ENCODE peak calls at places on chromosomes 4 and X, in five cellular contexts. J, Q, V, S and L are unnamed samples.

GRCh38 chr4:168221298-168221697 is 97.3 kb downstream of the DDX60 start:
- DNase-seq in Q (no peak), V (peak; percentile 17), J (no peak), S (no peak), L (no peak)

GRCh38 chrX:104921606-104922205 is 298.8 kb downstream of the TEX13A start:
- DNase-seq in J (no peak), Q (no peak), V (no peak), S (no peak), L (no peak)

GRCh38 chrX:55135171-55135570 is 46.4 kb downstream of the PAGE2 start:
- DNase-seq in S (peak; percentile 48), Q (no peak), J (no peak), V (peak; percentile 37), L (peak; percentile 43)

GRCh38 chr4:156312261-156312847 is 358.7 kb upstream of the CTSO start:
- DNase-seq in J (no peak), Q (no peak), V (no peak), S (no peak), L (no peak)

GRCh38 chr4:37682701-37683401 is 3.3 kb downstream of the RELL1 start:
- DNase-seq in S (no peak), J (no peak), V (no peak), Q (no peak), L (no peak)

GRCh38 chr4:2255501-2256155 is 6.3 kb downstream of the MXD4 start:
- DNase-seq in S (peak; percentile 28), J (no peak), Q (peak; percentile 76), V (peak; percentile 63), L (peak; percentile 10)

GRCh38 chr4:174835536-174835935 is 6.5 kb upstream of the GLRA3 start:
- DNase-seq in J (no peak), V (no peak), S (no peak), Q (no peak), L (no peak)

GRCh38 chrX:17496407-17496806 is 121.4 kb downstream of the NHS start:
- DNase-seq in J (no peak), Q (no peak), S (peak; percentile 54), V (peak; percentile 34), L (no peak)

GRCh38 chrX:13419276-13419675 is 99.4 kb upstream of the ATXN3L start:
- DNase-seq in J (no peak), S (no peak), V (no peak), Q (no peak), L (no peak)

GRCh38 chr4:93731448-93731847 is 97.1 kb upstream of the ATOH1 start:
- DNase-seq in J (no peak), Q (no peak), S (no peak), V (no peak), L (no peak)

GRCh38 chrX:96474357-96475125 is 210.1 kb upstream of the DIAPH2 start:
- DNase-seq in Q (no peak), J (no peak), V (peak; percentile 9), S (no peak), L (no peak)

GRCh38 chr4:89283226-89283974 is 24.2 kb downstream of the GPRIN3 start:
- DNase-seq in Q (no peak), V (peak; percentile 15), J (no peak), S (no peak), L (peak; percentile 59)

GRCh38 chrX:149510386-149510785 is 5.3 kb upstream of the IDS start:
- DNase-seq in J (no peak), V (no peak), Q (no peak), S (no peak), L (no peak)

GRCh38 chr4:179709961-179710624 is 2267.9 kb upstream of the AGA start:
- DNase-seq in V (no peak), Q (no peak), J (peak; percentile 17), S (no peak), L (no peak)

GRCh38 chr4:3202836-3203820 is 45.8 kb upstream of the MSANTD1 start:
- DNase-seq in S (no peak), Q (peak; percentile 20), J (no peak), V (peak; percentile 32), L (no peak)

GRCh38 chrX:66408507-66408906 is 230.4 kb downstream of the EDA2R start:
- DNase-seq in Q (no peak), S (no peak), V (no peak), J (no peak), L (no peak)

GRCh38 chr4:83639849-83640493 is 104.1 kb downstream of the GPAT3 start:
- DNase-seq in Q (no peak), V (peak; percentile 78), S (peak; percentile 56), J (no peak), L (peak; percentile 53)

GRCh38 chrX:152821145-152821765 is 9.3 kb downstream of the CETN2 start:
- DNase-seq in Q (no peak), J (peak; percentile 9), S (peak; percentile 52), V (peak; percentile 37), L (peak; percentile 46)

GRCh38 chr4:64584125-64584524 is 174.9 kb upstream of the TECRL start:
- DNase-seq in J (no peak), S (no peak), Q (no peak), V (no peak), L (no peak)

GRCh38 chr4:88661724-88662123 is 35.9 kb downstream of the NAP1L5 start:
- DNase-seq in S (no peak), V (no peak), J (no peak), Q (no peak), L (no peak)

GRCh38 chrX:117744958-117745357 is 371.7 kb downstream of the KLHL13 start:
- DNase-seq in V (no peak), S (no peak), Q (no peak), J (no peak), L (no peak)

GRCh38 chr4:174369968-174370367 is 86.3 kb downstream of the CEP44 start:
- DNase-seq in V (no peak), Q (no peak), J (no peak), S (no peak), L (no peak)

GRCh38 chr4:145937990-145938611 is 522 bp downstream of the ZNF827 start:
- DNase-seq in S (no peak), V (peak; percentile 13), Q (no peak), J (no peak), L (peak; percentile 28)

GRCh38 chrX:82816572-82816971 is 691.5 kb upstream of the POU3F4 start:
- DNase-seq in V (no peak), S (no peak), J (no peak), Q (no peak), L (no peak)

GRCh38 chr4:94871644-94872305 is 114.0 kb downstream of the BMPR1B start:
- DNase-seq in S (no peak), J (no peak), V (no peak), Q (no peak), L (no peak)

GRCh38 chrX:17803449-17803848 is 57.6 kb downstream of the RAI2 start:
- DNase-seq in S (no peak), J (no peak), Q (no peak), V (no peak), L (no peak)

GRCh38 chr4:86856896-86857295 is 7.7 kb upstream of the SLC10A6 start:
- DNase-seq in V (no peak), S (no peak), Q (no peak), J (no peak), L (no peak)

GRCh38 chrX:68196939-68197791 is 236.1 kb downstream of the OPHN1 start:
- DNase-seq in J (no peak), Q (no peak), V (peak; percentile 35), S (no peak), L (peak; percentile 15)

GRCh38 chr4:57023104-57023503 is 44.4 kb downstream of the POLR2B start:
- DNase-seq in V (no peak), Q (no peak), J (no peak), S (no peak), L (no peak)

GRCh38 chr4:187999406-187999932 is 3.9 kb downstream of the ZFP42 start:
- DNase-seq in S (no peak), Q (no peak), J (no peak), V (no peak), L (no peak)

GRCh38 chr4:187993827-187994226 is 1.7 kb upstream of the ZFP42 start:
- DNase-seq in V (no peak), S (no peak), Q (no peak), J (no peak), L (no peak)

GRCh38 chr4:187992971-187993370 is 2.6 kb upstream of the ZFP42 start:
- DNase-seq in V (no peak), Q (no peak), S (no peak), J (no peak), L (no peak)

GRCh38 chr4:187995322-187996207 is at the start of gene ZFP42:
- DNase-seq in V (no peak), S (no peak), J (peak; percentile 85), Q (no peak), L (peak; percentile 11)

GRCh38 chr4:187996502-187997177 is 1.1 kb downstream of the ZFP42 start:
- DNase-seq in J (no peak), Q (no peak), V (no peak), S (no peak), L (no peak)
- H3K4me3 ChIP-seq in J (peak overlapping the region; percentile 72), Q (no peak overlapping the region), V (no peak overlapping the region), S (no peak overlapping the region), L (no peak overlapping the region)

GRCh38 chrX:40092808-40093435 is 4.8 kb downstream of the BCOR start:
- DNase-seq in Q (no peak), S (no peak), V (no peak), J (no peak), L (no peak)
- TF ChIP-seq POLR2A in Q (no peak), S (no peak), V (no peak), J (no peak), L (no peak)

GRCh38 chr4:111652206-111652605 is 493.0 kb upstream of the FAM241A start:
- DNase-seq in S (no peak), V (no peak), Q (no peak), J (no peak), L (no peak)

GRCh38 chr4:111648056-111648455 is 497.2 kb upstream of the FAM241A start:
- DNase-seq in V (no peak), Q (no peak), J (no peak), S (no peak), L (no peak)

GRCh38 chr4:111649308-111649707 is 495.9 kb upstream of the FAM241A start:
- DNase-seq in J (no peak), V (no peak), Q (no peak), S (no peak), L (no peak)

GRCh38 chr4:111650553-111651183 is 494.6 kb upstream of the FAM241A start:
- DNase-seq in V (no peak), S (no peak), J (no peak), Q (no peak), L (no peak)

GRCh38 chr4:111650146-111650545 is 495.1 kb upstream of the FAM241A start:
- DNase-seq in V (no peak), Q (no peak), S (no peak), J (no peak), L (no peak)
- H3K4me3 ChIP-seq in V (no peak overlapping the region), Q (no peak overlapping the region), S (no peak overlapping the region), J (peak overlapping the region; percentile 12), L (no peak overlapping the region)

GRCh38 chr4:1177274-1178141 is 5.1 kb upstream of the SPON2 start:
- DNase-seq in V (no peak), J (no peak), S (peak; percentile 66), Q (no peak), L (peak; percentile 67)
- TF ChIP-seq POLR2A in V (no peak), J (no peak), S (no peak), Q (no peak), L (no peak)

GRCh38 chr4:48490012-48490679 is at the start of gene ZAR1:
- DNase-seq in J (no peak), V (no peak), S (no peak), Q (no peak), L (no peak)
- H3K4me3 ChIP-seq in J (peak within 1 kb of the TSS; percentile 72), V (no peak within 1 kb of the TSS), S (peak within 1 kb of the TSS; percentile 42), Q (peak within 1 kb of the TSS; percentile 51), L (peak within 1 kb of the TSS; percentile 30)